ENCODE peak calls at places on chromosomes 7 and 10, in eight cellular contexts. J is HCT116, Z is neural progenitor cell, I is GM23338, N is hepatocyte, F is SK-N-SH, B is PC-3, D is MM.1S. A is an unnamed sample.

GRCh38 chr7:95545666-95546065 is 50.6 kb downstream of the PDK4 start:
- DNase-seq in F (no peak), B (no peak), N (no peak), I (no peak), Z (no peak), D (no peak), J (no peak), A (no peak)

GRCh38 chr7:32062150-32062549 is 8.1 kb downstream of the PDE1C start:
- DNase-seq in F (peak; percentile 59), D (no peak), J (peak; percentile 23), Z (peak; percentile 68), I (peak; percentile 87), B (peak; percentile 64), N (peak; percentile 64), A (peak; percentile 10)

GRCh38 chr7:104972510-104972909 is 41.5 kb upstream of the KMT2E start:
- DNase-seq in Z (no peak), J (no peak), B (no peak), D (no peak), F (no peak), I (no peak), N (no peak), A (no peak)

GRCh38 chr10:96337106-96337505 is 21.7 kb downstream of the OPALIN start:
- DNase-seq in I (peak; percentile 7), D (no peak), Z (no peak), J (no peak), B (no peak), F (no peak), N (no peak), A (no peak)

GRCh38 chr7:134549366-134549765 is 456 bp downstream of the AKR1B15 start:
- DNase-seq in J (no peak), D (no peak), Z (no peak), B (peak; percentile 26), F (no peak), N (no peak), I (no peak), A (no peak)

GRCh38 chr10:32256613-32257437 is 90.1 kb downstream of the EPC1 start:
- DNase-seq in F (peak; percentile 59), Z (peak; percentile 70), I (peak; percentile 80), B (peak; percentile 47), D (peak; percentile 68), J (peak; percentile 57), N (peak; percentile 68), A (peak; percentile 79)

GRCh38 chr10:120580651-120581259 is 123.7 kb downstream of the PLPP4 start:
- DNase-seq in F (no peak), B (no peak), I (no peak), Z (no peak), D (no peak), N (peak; percentile 78), J (no peak), A (no peak)

GRCh38 chr10:32511599-32511998 is 65.7 kb downstream of the CCDC7 start:
- DNase-seq in N (no peak), I (no peak), Z (no peak), D (no peak), J (no peak), F (no peak), B (no peak), A (no peak)

GRCh38 chr7:41339913-41340676 is 362.8 kb downstream of the INHBA start:
- DNase-seq in F (no peak), N (no peak), D (no peak), J (no peak), Z (no peak), I (no peak), B (peak; percentile 83), A (no peak)

GRCh38 chr10:103717341-103718246 is 137.8 kb downstream of the SH3PXD2A start:
- DNase-seq in B (no peak), J (no peak), F (no peak), I (peak; percentile 51), N (no peak), D (no peak), Z (no peak), A (no peak)

GRCh38 chr10:112832361-112832878 is 117.6 kb upstream of the TCF7L2 start:
- DNase-seq in Z (peak; percentile 29), N (peak; percentile 54), B (peak; percentile 53), I (peak; percentile 96), J (peak; percentile 62), F (no peak), D (no peak), A (no peak)

GRCh38 chr10:131569851-131570715 is 258.6 kb upstream of the TCERG1L start:
- DNase-seq in F (peak; percentile 41), B (no peak), D (no peak), J (no peak), Z (peak; percentile 70), N (no peak), I (peak; percentile 62), A (no peak)

DNA sequence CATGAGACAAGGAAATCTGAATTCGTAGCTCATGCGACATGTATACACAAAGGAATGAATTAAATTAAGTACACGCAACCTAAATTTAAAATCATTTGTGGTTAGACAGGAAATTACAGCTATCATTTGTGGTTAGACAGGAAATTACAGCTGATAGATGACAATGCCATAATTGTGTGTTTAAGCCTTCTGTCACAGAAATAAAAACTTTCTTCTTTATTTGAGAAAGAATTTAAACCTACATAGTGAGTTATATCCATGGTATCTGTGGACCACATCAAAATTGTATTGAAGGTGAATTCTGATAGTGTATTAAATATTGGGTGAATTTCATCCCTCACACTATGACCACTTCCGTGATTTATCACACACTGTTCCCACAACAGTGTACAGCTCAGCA is 362.9 kb downstream of the MAGI2 start:
- DNase-seq in B (peak; percentile 59), N (no peak), F (no peak), J (no peak), Z (no peak), D (no peak), I (no peak), A (no peak)
- TF ChIP-seq EZH2phosphoT487 in B (no peak), N (no peak), F (no peak), J (no peak), Z (no peak), D (no peak), I (no peak), A (no peak)

DNA sequence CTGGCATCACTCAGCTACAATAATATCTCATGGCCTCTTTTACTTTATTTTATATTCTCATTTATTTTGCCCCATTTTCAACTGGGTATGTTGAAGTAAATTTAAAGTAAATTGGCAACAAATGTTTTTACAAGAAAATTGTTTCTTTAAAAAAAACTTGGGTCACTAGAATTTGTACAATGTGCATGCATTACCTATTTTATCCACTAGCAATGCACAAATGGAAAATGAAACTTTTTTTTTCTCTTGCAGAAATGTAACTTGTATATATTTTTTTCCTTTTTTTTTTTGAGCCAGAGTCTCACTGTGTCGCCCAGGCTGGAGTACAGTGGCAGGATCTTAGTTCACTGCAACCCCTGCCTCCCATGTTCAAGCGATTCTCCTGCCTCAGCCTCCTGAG is 10.3 kb upstream of the H2AZ2 start:
- DNase-seq in J (no peak), D (peak; percentile 36), I (no peak), F (no peak), N (no peak), Z (no peak), B (no peak), A (peak; percentile 31)
- TF ChIP-seq CTCF in J (peak; percentile 22), D (peak; percentile 33), I (no peak), F (peak; percentile 53), N (no peak), Z (peak; percentile 6), B (no peak), A (peak; percentile 55)

GRCh38 chr10:68088030-68088396 is 12.9 kb upstream of the HERC4 start:
- DNase-seq in D (no peak), I (no peak), Z (no peak), N (no peak), F (no peak), B (peak; percentile 39), J (no peak), A (no peak)
- H3K27ac ChIP-seq in D (no peak overlapping the region), I (no peak overlapping the region), Z (no peak overlapping the region), N (no peak overlapping the region), F (no peak overlapping the region), B (peak overlapping the region; percentile 91), J (no peak overlapping the region), A (no peak overlapping the region)

DNA sequence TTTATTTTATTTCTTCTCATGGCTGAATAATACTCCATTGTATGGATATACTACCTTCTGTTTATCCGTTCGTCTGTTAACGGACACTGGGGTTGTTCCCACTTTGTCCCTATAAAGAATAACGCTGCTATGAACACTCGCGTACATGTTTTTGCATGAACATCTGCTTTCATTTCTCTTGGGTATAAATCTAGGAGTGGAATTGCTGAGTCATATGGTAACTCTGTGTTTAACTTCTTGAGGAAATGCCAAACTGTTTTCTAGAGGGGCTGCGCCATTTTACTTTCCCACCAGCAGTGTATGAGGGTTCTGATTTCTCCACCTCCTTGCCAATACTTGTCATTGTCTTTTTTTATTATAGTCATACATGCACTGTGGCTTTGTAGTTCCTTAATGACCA is 20.7 kb upstream of the RASSF4 start:
- DNase-seq in J (no peak), I (no peak), D (no peak), Z (no peak), N (no peak), B (no peak), F (no peak), A (no peak)
- TF ChIP-seq EZH2phosphoT487 in J (no peak), I (no peak), D (no peak), Z (no peak), N (no peak), B (no peak), F (no peak), A (no peak)

GRCh38 chr7:35430547-35431153 is 176.8 kb upstream of the TBX20 start:
- DNase-seq in Z (peak; percentile 17), F (no peak), J (peak; percentile 45), D (no peak), B (peak; percentile 52), I (peak; percentile 63), N (no peak), A (peak; percentile 61)
- TF ChIP-seq CTCF in Z (peak; percentile 53), F (peak; percentile 52), J (peak; percentile 81), D (peak; percentile 64), B (peak; percentile 65), I (peak; percentile 90), N (no peak), A (peak; percentile 87)

GRCh38 chr7:151115121-151115835 is 29.0 kb downstream of the AGAP3 start:
- DNase-seq in B (peak; percentile 23), I (peak; percentile 62), D (no peak), F (peak; percentile 84), N (peak; percentile 72), Z (peak; percentile 79), J (no peak), A (no peak)

GRCh38 chr7:151116603-151117002 is 30.3 kb downstream of the AGAP3 start:
- DNase-seq in F (no peak), B (no peak), N (no peak), J (no peak), D (no peak), Z (no peak), I (no peak), A (no peak)

GRCh38 chr7:151113344-151114150 is 27.3 kb downstream of the AGAP3 start:
- DNase-seq in B (peak; percentile 88), Z (peak; percentile 79), N (peak; percentile 69), I (peak; percentile 79), J (peak; percentile 76), F (peak; percentile 97), D (no peak), A (no peak)

GRCh38 chr7:151115836-151116418 is 29.7 kb downstream of the AGAP3 start:
- DNase-seq in N (peak; percentile 68), F (peak; percentile 49), I (peak; percentile 63), J (peak; percentile 81), B (peak; percentile 73), Z (no peak), D (no peak), A (no peak)

GRCh38 chr7:151114151-151115090 is 28.1 kb downstream of the AGAP3 start:
- DNase-seq in B (peak; percentile 43), Z (peak; percentile 76), N (peak; percentile 63), F (peak; percentile 75), D (no peak), I (peak; percentile 84), J (no peak), A (no peak)
- H3K27ac ChIP-seq in B (peak overlapping the region; percentile 49), Z (no peak overlapping the region), N (peak overlapping the region; percentile 74), F (peak overlapping the region; percentile 83), D (no peak overlapping the region), I (peak overlapping the region; percentile 32), J (peak overlapping the region; percentile 82), A (no peak overlapping the region)

A was measured in OCI-LY7.